ENCODE peak calls at places on chromosome 4, in ten cellular contexts. Q, H, I, A, G, S, R, E, C and D are unnamed samples.
A peak's percentile ranks its signal among the peaks of the same experiment; 100 is the strongest.

GRCh38 chr4:103498161-103499070 is 221.4 kb downstream of the TACR3 start:
- DNase-seq in Q (no peak), H (no peak), I (no peak), A (no peak), G (peak; percentile 55), S (peak; percentile 45), R (no peak), E (no peak), C (no peak), D (no peak)

GRCh38 chr4:35934370-35934981 is 309.8 kb downstream of the ARAP2 start:
- DNase-seq in Q (peak; percentile 62), H (no peak), I (no peak), A (no peak), G (peak; percentile 4), S (peak; percentile 35), R (no peak), E (no peak), C (peak; percentile 1), D (no peak)

GRCh38 chr4:98027827-98028226 is 115.4 kb downstream of the STPG2 start:
- DNase-seq in Q (no peak), H (no peak), I (no peak), A (no peak), G (peak; percentile 72), S (no peak), R (no peak), E (no peak), C (no peak), D (peak; percentile 16)

GRCh38 chr4:156771171-156771837 is 200.3 kb downstream of the PDGFC start:
- DNase-seq in Q (peak; percentile 51), H (peak; percentile 65), I (no peak), A (no peak), G (peak; percentile 99), S (peak; percentile 67), R (no peak), E (no peak), C (peak; percentile 19), D (no peak)

GRCh38 chr4:98509641-98510170 is 148.7 kb downstream of the TSPAN5 start:
- DNase-seq in Q (no peak), H (no peak), I (peak; percentile 36), A (no peak), G (no peak), S (no peak), R (no peak), E (no peak), C (no peak), D (no peak)

GRCh38 chr4:123478859-123479345 is 82.3 kb downstream of the SPRY1 start:
- DNase-seq in Q (no peak), H (no peak), I (no peak), A (no peak), G (peak; percentile 77), S (peak; percentile 60), R (no peak), E (no peak), C (peak; percentile 89), D (no peak)

GRCh38 chr4:76341063-76341462 is 34.5 kb downstream of the STBD1 start:
- DNase-seq in Q (no peak), H (no peak), I (no peak), A (no peak), G (peak; percentile 37), S (peak; percentile 78), R (no peak), E (no peak), C (no peak), D (no peak)

GRCh38 chr4:140756292-140757219 is at the start of gene TBC1D9:
- DNase-seq in Q (peak; percentile 94), H (peak; percentile 87), I (peak; percentile 79), A (peak; percentile 88), G (peak; percentile 87), S (peak; percentile 85), R (peak; percentile 64), E (no peak), C (peak; percentile 97), D (peak; percentile 81)

GRCh38 chr4:5890063-5890727 is 2.7 kb downstream of the CRMP1 start:
- DNase-seq in Q (peak; percentile 90), H (peak; percentile 77), I (peak; percentile 93), A (peak; percentile 39), G (no peak), S (no peak), R (no peak), E (no peak), C (peak; percentile 95), D (peak; percentile 96)

GRCh38 chr4:18077808-18078207 is 56.3 kb upstream of the LCORL start:
- DNase-seq in Q (no peak), H (no peak), I (no peak), A (no peak), G (no peak), S (no peak), R (no peak), E (no peak), C (no peak), D (no peak)

GRCh38 chr4:110196206-110196870 is 2.1 kb downstream of the ELOVL6 start:
- DNase-seq in Q (peak; percentile 90), H (no peak), I (peak; percentile 5), A (peak; percentile 70), G (peak; percentile 40), S (peak; percentile 30), R (no peak), E (no peak), C (peak; percentile 90), D (peak; percentile 88)

GRCh38 chr4:115292320-115293092 is 179.1 kb upstream of the NDST4 start:
- DNase-seq in Q (no peak), H (no peak), I (no peak), A (no peak), G (no peak), S (no peak), R (no peak), E (no peak), C (no peak), D (peak; percentile 2)

GRCh38 chr4:6909970-6910339 is 329 bp downstream of the TBC1D14 start:
- DNase-seq in Q (peak; percentile 21), H (no peak), I (no peak), A (peak; percentile 70), G (no peak), S (no peak), R (no peak), E (no peak), C (no peak), D (no peak)

GRCh38 chr4:179521937-179522336 is 2079.7 kb upstream of the AGA start:
- DNase-seq in Q (no peak), H (no peak), I (no peak), A (no peak), G (no peak), S (no peak), R (no peak), E (no peak), C (no peak), D (no peak)

GRCh38 chr4:40630335-40631021 is 814 bp upstream of the RBM47 start:
- DNase-seq in Q (peak; percentile 55), H (no peak), I (no peak), A (peak; percentile 43), G (no peak), S (no peak), R (peak; percentile 13), E (no peak), C (peak; percentile 83), D (peak; percentile 79)

GRCh38 chr4:83704786-83705185 is 168.9 kb downstream of the GPAT3 start:
- DNase-seq in Q (no peak), H (no peak), I (no peak), A (no peak), G (no peak), S (no peak), R (no peak), E (no peak), C (no peak), D (no peak)

GRCh38 chr4:47623916-47624554 is 139.0 kb downstream of the ATP10D start:
- DNase-seq in Q (no peak), H (no peak), I (no peak), A (no peak), G (peak; percentile 19), S (peak; percentile 79), R (no peak), E (no peak), C (no peak), D (no peak)

GRCh38 chr4:85860066-85860465 is 385.1 kb downstream of the ARHGAP24 start:
- DNase-seq in Q (no peak), H (no peak), I (no peak), A (no peak), G (no peak), S (peak; percentile 46), R (no peak), E (no peak), C (no peak), D (no peak)

GRCh38 chr4:177393236-177393635 is 49.0 kb downstream of the AGA start:
- DNase-seq in Q (no peak), H (no peak), I (no peak), A (no peak), G (no peak), S (no peak), R (no peak), E (no peak), C (no peak), D (no peak)

GRCh38 chr4:123476089-123476488 is 79.5 kb downstream of the SPRY1 start:
- DNase-seq in Q (no peak), H (no peak), I (no peak), A (no peak), G (no peak), S (no peak), R (no peak), E (no peak), C (no peak), D (no peak)

GRCh38 chr4:88219099-88219498 is 60.7 kb upstream of the ABCG2 start:
- DNase-seq in Q (peak; percentile 36), H (peak; percentile 0), I (peak; percentile 24), A (no peak), G (peak; percentile 34), S (peak; percentile 73), R (no peak), E (no peak), C (no peak), D (peak; percentile 27)

GRCh38 chr4:107818301-107818910 is 6.3 kb upstream of the SGMS2 start:
- DNase-seq in Q (no peak), H (no peak), I (no peak), A (no peak), G (peak; percentile 55), S (no peak), R (no peak), E (no peak), C (no peak), D (no peak)

GRCh38 chr4:120454788-120455187 is 388.1 kb upstream of the MAD2L1 start:
- DNase-seq in Q (no peak), H (no peak), I (no peak), A (no peak), G (no peak), S (no peak), R (no peak), E (no peak), C (no peak), D (no peak)

GRCh38 chr4:88458091-88458740 is 1.3 kb downstream of the HERC5 start:
- DNase-seq in Q (peak; percentile 8), H (no peak), I (no peak), A (no peak), G (no peak), S (no peak), R (no peak), E (no peak), C (no peak), D (no peak)